ENCODE peak calls at places on chromosomes 2 and 18, in eight cellular contexts. O is OCI-LY7, N is SK-N-SH, Y is fibroblast of lung, D is PC-9, R is keratinocyte, L is hepatocyte, F is astrocyte. T is an unnamed sample. For H3K4me1, the result is how much of the 10 kb centered on the place peaks cover.

GRCh38 chr18:39305756-39306155 is 1740.2 kb upstream of the CELF4 start:
- DNase-seq in F (no peak), O (no peak), L (no peak), N (no peak), D (no peak), Y (no peak), R (no peak), T (no peak)

GRCh38 chr2:163719278-163719677 is 16.5 kb downstream of the FIGN start:
- DNase-seq in F (no peak), L (no peak), D (no peak), Y (no peak), R (no peak), O (no peak), N (no peak), T (no peak)

GRCh38 chr2:219477815-219478214 is 20.9 kb upstream of the GMPPA start:
- DNase-seq in F (no peak), D (no peak), N (no peak), L (no peak), O (no peak), Y (no peak), R (no peak), T (no peak)

GRCh38 chr18:62953663-62954062 is 238.3 kb downstream of the PHLPP1 start:
- DNase-seq in L (no peak), D (no peak), N (no peak), F (no peak), O (no peak), R (no peak), Y (no peak), T (no peak)

GRCh38 chr18:48840491-48840877 is 110.3 kb downstream of the SMAD7 start:
- DNase-seq in R (no peak), L (no peak), F (no peak), Y (no peak), D (no peak), N (no peak), O (no peak), T (no peak)

GRCh38 chr18:26621161-26622026 is 73.0 kb upstream of the KCTD1 start:
- DNase-seq in D (peak), R (no peak), Y (no peak), L (peak), F (no peak), O (peak), N (peak), T (peak)

GRCh38 chr2:102704531-102704930 is 57.3 kb upstream of the TMEM182 start:
- DNase-seq in R (no peak), Y (no peak), O (no peak), L (peak), N (no peak), D (no peak), F (no peak), T (no peak)

GRCh38 chr2:12010779-12011178 is 264.3 kb downstream of the LPIN1 start:
- DNase-seq in F (no peak), R (no peak), N (no peak), O (no peak), Y (no peak), L (no peak), D (no peak), T (no peak)

GRCh38 chr2:218721934-218722333 is 11.3 kb downstream of the TTLL4 start:
- DNase-seq in L (no peak), R (no peak), D (no peak), F (no peak), O (no peak), N (no peak), Y (no peak), T (no peak)

GRCh38 chr2:18422416-18423165 is 137.9 kb downstream of the RDH14 start:
- DNase-seq in D (no peak), R (no peak), O (no peak), N (no peak), L (no peak), F (no peak), Y (no peak), T (no peak)

GRCh38 chr2:167140767-167141166 is 252.5 kb downstream of the XIRP2 start:
- DNase-seq in F (peak), R (peak), Y (peak), L (peak), N (no peak), D (peak), O (no peak), T (peak)

GRCh38 chr18:49285627-49286026 is 174.8 kb downstream of the DYM start:
- DNase-seq in L (no peak), R (no peak), O (no peak), D (no peak), F (no peak), N (no peak), Y (no peak), T (no peak)

GRCh38 chr18:34695300-34695699 is 14.8 kb upstream of the DTNA start:
- DNase-seq in D (no peak), O (no peak), R (no peak), N (no peak), F (no peak), L (no peak), Y (no peak), T (no peak)

GRCh38 chr2:64143154-64144056 is 815 bp downstream of the PELI1 start:
- DNase-seq in N (peak), Y (peak), O (peak), D (no peak), R (no peak), F (peak), L (peak), T (peak)

GRCh38 chr2:43220229-43220981 is 6.0 kb downstream of the ZFP36L2 start:
- DNase-seq in D (no peak), R (no peak), F (peak), Y (peak), L (no peak), O (peak), N (no peak), T (peak)
- H3K4me1 ChIP-seq in D (half or more), R (under half), F (under half), Y (under half), L (under half), O (half or more), N (under half), T (half or more)

GRCh38 chr18:47247833-47248609 is 3.4 kb downstream of the SKOR2 start:
- DNase-seq in N (peak), Y (no peak), F (no peak), R (no peak), L (no peak), D (no peak), O (no peak), T (peak)

GRCh38 chr18:47249602-47250001 is 1.9 kb downstream of the SKOR2 start:
- DNase-seq in O (no peak), R (no peak), D (no peak), N (no peak), F (no peak), L (no peak), Y (no peak), T (no peak)

GRCh38 chr18:47246027-47246971 is 5.2 kb downstream of the SKOR2 start:
- DNase-seq in F (no peak), L (no peak), O (no peak), Y (no peak), D (no peak), N (no peak), R (no peak), T (peak)

GRCh38 chr18:47248610-47249343 is 2.7 kb downstream of the SKOR2 start:
- DNase-seq in N (peak), F (no peak), D (no peak), Y (no peak), O (no peak), L (no peak), R (no peak), T (peak)

DNA sequence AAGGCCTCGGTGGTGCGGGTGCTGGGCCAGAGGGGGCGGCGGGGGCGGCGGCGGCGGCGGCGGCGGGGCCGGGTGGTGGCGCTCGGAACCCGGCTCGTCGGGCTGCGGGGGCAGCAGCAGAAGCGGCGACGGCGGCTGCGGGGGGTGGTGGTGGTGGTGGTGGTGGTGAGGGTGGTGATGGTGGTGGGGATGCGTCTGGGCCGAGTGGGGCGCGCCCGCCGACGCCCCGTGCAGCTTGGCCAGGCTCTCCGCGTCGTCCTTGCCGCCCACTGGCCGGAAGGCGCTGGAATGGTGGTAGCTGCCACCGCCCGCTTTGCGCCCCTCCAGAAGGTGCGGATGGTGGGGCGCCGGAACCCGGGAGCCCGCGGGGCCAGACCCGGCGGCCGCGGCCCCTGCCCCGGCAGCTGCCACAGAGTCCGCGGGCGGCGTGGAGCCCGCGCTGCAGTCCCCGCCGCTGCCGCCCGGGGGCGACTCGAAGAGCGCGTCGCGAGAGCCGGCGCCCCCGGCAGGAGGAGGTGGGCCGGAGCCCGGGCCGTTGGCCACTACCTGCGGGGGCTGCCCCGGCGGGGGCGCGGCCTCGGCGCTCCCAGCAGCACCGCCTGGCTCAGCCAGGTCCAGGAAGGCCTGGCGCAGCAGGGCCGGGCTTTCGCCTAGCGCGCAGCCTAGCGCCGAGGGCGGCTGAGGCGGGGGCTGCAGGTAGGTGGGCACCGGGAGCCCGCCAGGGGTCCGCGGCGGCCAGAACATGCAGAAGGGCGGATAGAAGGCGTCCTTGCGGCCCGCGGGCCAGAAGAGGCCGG is 4.2 kb downstream of the SKOR2 start:
- DNase-seq in F (no peak), Y (no peak), O (no peak), D (no peak), N (peak), L (peak), R (no peak), T (peak)
- H2AFZ ChIP-seq in F (no peak), Y (no peak), O (no peak), D (no peak), N (no peak), L (no peak), R (no peak), T (no peak)

GRCh38 chr2:25539141-25539540 is 134.2 kb downstream of the DTNB start:
- DNase-seq in F (peak), L (no peak), N (no peak), O (no peak), D (no peak), Y (peak), R (no peak), T (no peak)
- H3K4me3 ChIP-seq in F (no peak), L (no peak), N (no peak), O (no peak), D (no peak), Y (no peak), R (no peak), T (no peak)

GRCh38 chr2:9287400-9288059 is 80.9 kb downstream of the ASAP2 start:
- DNase-seq in L (peak), O (no peak), N (no peak), F (peak), D (peak), R (peak), Y (peak), T (peak)

GRCh38 chr2:9286553-9287399 is 80.2 kb downstream of the ASAP2 start:
- DNase-seq in L (no peak), N (no peak), Y (no peak), O (no peak), F (no peak), R (no peak), D (peak), T (no peak)

GRCh38 chr2:9288233-9288632 is 81.6 kb downstream of the ASAP2 start:
- DNase-seq in R (no peak), Y (peak), O (no peak), L (no peak), N (no peak), D (peak), F (peak), T (peak)

GRCh38 chr2:9291331-9291730 is 84.7 kb downstream of the ASAP2 start:
- DNase-seq in R (no peak), F (no peak), Y (peak), O (no peak), L (no peak), D (no peak), N (no peak), T (no peak)

DNA sequence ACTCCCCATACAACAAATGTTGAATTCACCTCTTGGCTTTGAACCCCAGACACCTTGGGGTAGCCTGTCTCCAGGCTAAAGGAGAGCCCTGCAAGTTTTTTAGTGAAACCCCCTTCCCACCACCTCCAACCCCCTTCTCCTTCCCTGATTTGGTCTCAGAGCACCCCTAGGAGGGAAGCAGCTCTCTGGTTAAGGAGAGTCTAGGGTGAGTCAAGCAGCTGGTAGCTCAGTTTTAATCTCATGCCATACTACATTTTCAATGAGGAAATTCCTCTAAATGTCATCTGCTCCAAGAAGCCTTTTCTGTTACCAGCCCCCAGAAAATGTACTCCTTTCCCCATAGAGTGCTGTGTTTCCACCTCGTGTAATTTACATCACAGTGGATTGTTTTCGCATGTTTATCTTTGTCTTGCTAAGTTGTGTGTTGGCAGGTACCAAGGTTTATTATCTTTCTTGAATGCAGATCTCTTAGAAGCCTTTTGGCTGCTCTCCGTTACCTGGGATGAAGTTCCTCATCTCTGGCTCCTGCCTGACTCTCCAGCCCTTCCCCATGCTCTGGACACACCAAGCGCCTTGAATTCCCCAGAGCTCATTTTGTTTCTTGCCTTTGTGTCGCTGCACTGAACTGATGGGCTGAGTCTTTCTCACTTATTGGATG is 82.2 kb downstream of the ASAP2 start:
- DNase-seq in L (no peak), N (no peak), D (no peak), O (no peak), Y (peak), F (peak), R (no peak), T (no peak)
- H3K4me1 ChIP-seq in L (under half), N (under half), D (half or more), O (under half), Y (under half), F (under half), R (half or more), T (under half)

DNA sequence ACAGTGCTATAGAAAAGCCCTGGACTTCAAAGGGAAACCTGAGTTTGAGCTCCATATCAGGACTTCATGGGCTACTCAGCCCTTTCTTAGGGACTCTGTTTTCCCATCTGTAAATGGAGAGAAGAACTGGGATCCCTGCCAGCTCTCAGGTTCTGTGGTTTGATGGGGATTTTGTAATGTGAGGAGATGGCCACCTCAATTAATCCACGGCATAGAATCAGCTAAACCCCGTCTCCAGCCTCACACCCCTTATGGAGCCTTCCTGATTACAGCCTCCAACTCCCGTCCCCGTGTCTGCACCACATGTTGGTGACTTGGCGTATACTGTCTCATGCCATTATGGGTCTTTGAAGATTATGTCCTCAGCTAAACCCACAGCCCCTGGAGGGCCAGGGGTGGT is 64.0 kb upstream of the PPP1CB start:
- DNase-seq in F (no peak), Y (peak), R (no peak), N (no peak), O (no peak), D (no peak), L (no peak), T (no peak)
- H2AFZ ChIP-seq in F (no peak), Y (no peak), R (no peak), N (no peak), O (no peak), D (no peak), L (no peak), T (no peak)

DNA sequence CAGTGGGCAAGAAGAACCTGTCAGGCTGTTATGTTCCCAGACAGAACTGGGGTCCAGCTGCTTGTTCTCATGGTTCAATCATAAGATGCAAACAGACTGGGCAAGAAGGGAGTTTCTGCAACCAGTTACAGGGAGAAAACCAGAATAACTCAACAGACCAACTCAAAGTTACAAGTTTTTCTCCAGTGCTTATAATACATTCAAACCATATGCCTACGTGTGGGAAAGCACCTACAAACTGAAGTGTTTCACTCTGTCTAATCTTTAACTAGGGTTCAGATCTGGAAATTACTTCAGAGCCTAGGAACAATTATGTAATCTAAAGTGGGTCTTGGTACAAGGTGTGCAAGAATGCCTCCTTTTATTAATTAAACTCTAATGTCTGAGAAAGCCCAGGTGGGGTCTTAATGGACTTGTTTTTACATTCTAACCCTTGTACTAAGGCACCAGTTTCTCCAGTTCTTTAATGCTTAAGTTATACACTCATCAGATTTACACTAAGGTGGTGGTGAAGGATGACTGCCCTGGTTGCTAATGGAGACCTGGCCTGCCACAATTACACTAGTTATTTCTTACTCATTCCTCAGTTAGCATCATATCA is 951.9 kb downstream of the TSN start:
- DNase-seq in F (no peak), N (no peak), R (no peak), D (no peak), O (no peak), L (no peak), Y (no peak), T (no peak)
- H3K4me3 ChIP-seq in F (no peak), N (no peak), R (no peak), D (no peak), O (no peak), L (no peak), Y (no peak), T (no peak)

DNA sequence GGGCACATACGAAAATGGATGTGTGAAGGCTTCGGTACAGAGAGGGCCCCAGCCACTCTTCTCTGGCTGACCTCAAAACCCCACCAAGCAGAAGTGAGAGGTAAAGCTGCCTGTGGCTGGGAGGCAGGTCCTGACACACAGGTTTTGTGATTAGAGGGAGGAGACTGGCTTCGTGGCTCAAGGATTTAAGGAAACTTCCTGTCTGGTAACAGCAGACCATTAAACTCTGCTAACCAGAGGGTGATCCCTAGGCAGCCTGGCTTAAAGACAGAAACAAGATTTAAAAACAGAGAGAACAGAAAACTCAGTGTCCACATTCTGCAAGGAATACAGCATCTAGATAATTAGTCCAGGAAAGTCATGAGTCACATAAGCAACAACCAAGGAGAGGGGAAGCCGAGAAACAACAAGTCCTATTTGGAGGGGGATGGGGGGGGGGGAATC is 101.9 kb downstream of the NFATC1 start:
- DNase-seq in Y (peak), F (peak), N (no peak), O (no peak), R (no peak), D (no peak), L (no peak), T (peak)
- H3K4me1 ChIP-seq in Y (under half), F (under half), N (under half), O (under half), R (under half), D (under half), L (under half), T (under half)

GRCh38 chr2:208984376-208985100 is 439.3 kb upstream of the MAP2 start:
- DNase-seq in D (peak), O (no peak), N (no peak), F (peak), Y (peak), R (no peak), L (peak), T (no peak)
- H2AFZ ChIP-seq in D (no peak), O (no peak), N (no peak), F (no peak), Y (no peak), R (peak), L (no peak), T (no peak)

T was measured in osteoblast.